ENCODE peak calls at places on chromosomes 3 and 15, in five cellular contexts. D, L, H, W and X are unnamed samples.
A peak's percentile ranks its signal among the peaks of the same experiment; 100 is the strongest.

GRCh38 chr15:32669870-32670623 is 28.5 kb downstream of the SCG5 start:
- DNase-seq in D (no peak), L (no peak), H (peak; percentile 36), W (no peak), X (no peak)

GRCh38 chr3:195159819-195160175 is 111.2 kb downstream of the XXYLT1 start:
- DNase-seq in D (no peak), L (no peak), H (no peak), W (no peak), X (no peak)

GRCh38 chr3:195458188-195458800 is 15.5 kb upstream of the ACAP2 start:
- DNase-seq in D (no peak), L (no peak), H (no peak), W (no peak), X (no peak)

GRCh38 chr15:59313703-59314332 is 58.9 kb downstream of the MYO1E start:
- DNase-seq in D (peak; percentile 90), L (no peak), H (peak; percentile 91), W (peak; percentile 73), X (peak; percentile 95)

GRCh38 chr3:21894459-21895083 is 143.6 kb upstream of the ZNF385D start:
- DNase-seq in D (no peak), L (no peak), H (no peak), W (no peak), X (no peak)

GRCh38 chr15:51669381-51669780 is 11.9 kb upstream of the SCG3 start:
- DNase-seq in D (no peak), L (no peak), H (no peak), W (no peak), X (no peak)

GRCh38 chr3:59777559-59778178 is 727.8 kb upstream of the CFAP20DC start:
- DNase-seq in D (no peak), L (no peak), H (no peak), W (no peak), X (no peak)

GRCh38 chr3:78139166-78139565 is 1099.3 kb downstream of the ROBO2 start:
- DNase-seq in D (no peak), L (no peak), H (no peak), W (no peak), X (no peak)

GRCh38 chr3:183428140-183429023 is at the start of gene MCF2L2:
- DNase-seq in D (peak; percentile 23), L (peak; percentile 69), H (peak; percentile 27), W (peak; percentile 75), X (no peak)

GRCh38 chr15:90862964-90863721 is 5.2 kb upstream of the FURIN start:
- DNase-seq in D (no peak), L (no peak), H (peak; percentile 55), W (no peak), X (no peak)

GRCh38 chr3:29436612-29437313 is 155.9 kb downstream of the RBMS3 start:
- DNase-seq in D (no peak), L (no peak), H (no peak), W (no peak), X (no peak)

GRCh38 chr15:41233367-41233771 is 2.3 kb downstream of the CHP1 start:
- DNase-seq in D (no peak), L (no peak), H (no peak), W (no peak), X (no peak)

GRCh38 chr3:126456766-126457388 is 18.8 kb downstream of the ZXDC start:
- DNase-seq in D (peak; percentile 7), L (no peak), H (no peak), W (no peak), X (no peak)

GRCh38 chr3:23949784-23950183 is 4.7 kb downstream of the NR1D2 start:
- DNase-seq in D (no peak), L (no peak), H (peak; percentile 43), W (peak; percentile 52), X (no peak)

GRCh38 chr3:175664911-175665310 is 805.8 kb downstream of the NAALADL2 start:
- DNase-seq in D (no peak), L (no peak), H (no peak), W (no peak), X (no peak)

GRCh38 chr15:76234337-76234889 is 76.9 kb downstream of the ETFA start:
- DNase-seq in D (no peak), L (no peak), H (no peak), W (no peak), X (no peak)

GRCh38 chr15:66883322-66883911 is 181.4 kb downstream of the SMAD6 start:
- DNase-seq in D (peak; percentile 94), L (no peak), H (peak; percentile 96), W (peak; percentile 93), X (peak; percentile 91)

GRCh38 chr3:110677506-110677905 is 394.1 kb upstream of the NECTIN3 start:
- DNase-seq in D (no peak), L (no peak), H (no peak), W (no peak), X (no peak)

GRCh38 chr3:79390352-79390751 is 377.4 kb downstream of the ROBO1 start:
- DNase-seq in D (no peak), L (no peak), H (no peak), W (no peak), X (no peak)

GRCh38 chr15:57734860-57735259 is 28.3 kb downstream of the POLR2M start:
- DNase-seq in D (no peak), L (no peak), H (no peak), W (no peak), X (no peak)

GRCh38 chr3:45509038-45509767 is 85.3 kb upstream of the LIMD1 start:
- DNase-seq in D (no peak), L (no peak), H (no peak), W (no peak), X (no peak)

GRCh38 chr3:109731639-109732473 is 394.5 kb upstream of the DPPA4 start:
- DNase-seq in D (no peak), L (peak; percentile 37), H (peak; percentile 59), W (no peak), X (peak; percentile 10)

GRCh38 chr3:175951047-175951694 is 1092.0 kb downstream of the NAALADL2 start:
- DNase-seq in D (no peak), L (no peak), H (no peak), W (no peak), X (no peak)

GRCh38 chr3:99808163-99808794 is 9.4 kb upstream of the CMSS1 start:
- DNase-seq in D (no peak), L (peak; percentile 33), H (peak; percentile 44), W (no peak), X (no peak)

GRCh38 chr3:35648347-35648746 is 9.0 kb downstream of the ARPP21 start:
- DNase-seq in D (no peak), L (no peak), H (no peak), W (peak; percentile 12), X (no peak)

GRCh38 chr15:86690566-86690965 is 610.9 kb downstream of the AGBL1 start:
- DNase-seq in D (no peak), L (no peak), H (no peak), W (no peak), X (no peak)

GRCh38 chr3:51617597-51617996 is 53.5 kb upstream of the TEX264 start:
- DNase-seq in D (no peak), L (no peak), H (no peak), W (no peak), X (no peak)
- H3K4me1 ChIP-seq in D (no peaks in the 10 kb centered on the region), L (no peaks in the 10 kb centered on the region), H (peaks cover 32% of the 10 kb centered on the region), W (peaks cover 28% of the 10 kb centered on the region), X (peaks cover 30% of the 10 kb centered on the region)

DNA sequence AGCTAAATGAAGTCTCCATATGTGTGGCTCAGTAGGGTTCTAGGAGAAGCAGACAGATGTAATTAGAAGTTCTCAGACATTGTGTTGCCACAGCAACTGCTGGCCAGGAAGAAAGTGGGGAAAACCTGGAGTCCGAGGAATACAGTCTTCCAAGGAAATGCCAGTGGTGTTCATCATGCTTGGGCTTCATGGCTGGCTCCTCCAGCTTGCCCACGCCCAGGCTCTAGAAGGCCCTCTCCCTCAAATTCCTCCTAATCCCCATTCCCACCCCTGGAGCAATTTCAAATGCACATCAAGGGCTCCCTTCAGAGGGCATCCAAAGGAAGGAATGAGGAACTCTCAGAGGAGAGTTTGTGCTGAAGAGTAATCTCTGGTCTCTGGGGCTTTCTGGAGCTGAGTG is 21.9 kb downstream of the FSTL1 start:
- DNase-seq in D (no peak), L (no peak), H (no peak), W (no peak), X (no peak)
- H3K4me1 ChIP-seq in D (peaks cover 8% of the 10 kb centered on the region), L (no peaks in the 10 kb centered on the region), H (peaks cover 94% of the 10 kb centered on the region), W (no peaks in the 10 kb centered on the region), X (peaks cover 100% of the 10 kb centered on the region)

DNA sequence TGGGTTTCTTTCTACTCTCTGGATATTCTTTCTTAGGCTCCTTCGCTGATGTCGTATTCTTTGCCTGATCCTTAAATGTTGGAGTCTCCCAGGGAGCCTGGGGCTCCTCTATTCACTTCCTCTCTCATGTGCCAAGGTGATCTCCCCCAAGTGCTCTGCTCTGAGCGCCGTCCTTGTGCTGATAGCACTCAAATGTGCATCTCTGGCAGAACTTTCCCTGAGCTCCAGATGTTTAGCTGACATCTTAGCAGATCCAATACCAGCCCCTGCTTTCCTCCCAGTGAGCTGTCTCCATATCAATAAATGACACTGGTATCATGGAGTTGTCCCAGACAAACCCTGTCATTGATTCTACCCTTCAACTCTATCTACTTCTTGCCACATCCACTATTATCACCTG is 62.4 kb downstream of the NTRK3 start:
- DNase-seq in D (no peak), L (no peak), H (no peak), W (no peak), X (no peak)
- H3K4me1 ChIP-seq in D (no peaks in the 10 kb centered on the region), L (no peaks in the 10 kb centered on the region), H (peaks cover 10% of the 10 kb centered on the region), W (no peaks in the 10 kb centered on the region), X (no peaks in the 10 kb centered on the region)

GRCh38 chr3:53247619-53248018 is 8.2 kb downstream of the TKT start:
- DNase-seq in D (no peak), L (no peak), H (no peak), W (no peak), X (no peak)
- H3K4me1 ChIP-seq in D (no peaks in the 10 kb centered on the region), L (peaks cover 20% of the 10 kb centered on the region), H (peaks cover 51% of the 10 kb centered on the region), W (peaks cover 50% of the 10 kb centered on the region), X (peaks cover 35% of the 10 kb centered on the region)

DNA sequence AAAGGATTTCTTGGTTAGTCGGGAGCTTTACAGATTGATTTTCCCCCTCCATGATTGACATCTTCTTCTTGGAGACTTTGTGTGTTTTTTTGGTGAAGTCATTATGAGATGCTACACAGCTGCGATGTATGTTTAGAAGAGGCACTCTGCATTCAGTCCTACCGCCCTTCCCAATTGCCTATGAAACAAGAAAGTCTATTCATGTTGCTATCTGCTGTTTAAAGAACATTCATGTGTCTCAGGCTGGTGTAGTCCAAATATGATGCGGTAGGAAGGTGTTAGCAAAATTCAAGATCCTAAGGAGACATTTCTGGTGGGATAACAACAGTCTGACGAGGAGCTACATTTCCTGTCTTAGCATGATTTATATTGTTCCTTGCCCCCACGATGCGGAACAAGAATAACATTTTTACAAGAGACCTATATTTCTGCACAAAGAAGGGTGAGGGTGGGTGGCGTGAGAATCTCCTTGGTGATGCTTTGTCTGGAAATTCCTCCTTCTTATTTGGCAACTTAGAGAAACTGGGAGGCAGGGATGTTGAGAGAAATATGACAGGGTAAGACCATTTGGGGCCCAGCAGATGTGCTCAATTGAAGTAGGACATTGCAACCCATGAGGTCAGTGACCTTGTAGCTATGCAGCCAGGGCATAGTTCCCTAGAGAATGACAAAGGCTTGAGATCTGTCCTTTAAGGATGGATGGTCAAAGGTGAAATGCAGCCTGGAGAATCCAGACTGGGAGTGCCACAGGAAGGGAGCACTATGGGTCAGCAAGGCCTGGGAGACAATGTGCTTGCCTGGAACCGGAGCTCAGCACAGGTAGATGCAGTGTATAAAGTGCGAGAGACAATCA is 317.3 kb upstream of the TBL1XR1 start:
- DNase-seq in D (no peak), L (no peak), H (no peak), W (no peak), X (no peak)
- H3K4me1 ChIP-seq in D (no peaks in the 10 kb centered on the region), L (no peaks in the 10 kb centered on the region), H (peaks cover 21% of the 10 kb centered on the region), W (peaks cover 47% of the 10 kb centered on the region), X (peaks cover 29% of the 10 kb centered on the region)

GRCh38 chr3:177824841-177825240 is 627.6 kb upstream of the TBL1XR1 start:
- DNase-seq in D (peak; percentile 43), L (no peak), H (no peak), W (no peak), X (no peak)
- H3K4me1 ChIP-seq in D (no peaks in the 10 kb centered on the region), L (no peaks in the 10 kb centered on the region), H (peaks cover 45% of the 10 kb centered on the region), W (peaks cover 10% of the 10 kb centered on the region), X (peaks cover 56% of the 10 kb centered on the region)